ENCODE peak calls at places on chromosomes 2 and 18, in ten cellular contexts. One of them, this sample, is unnamed.

GRCh38 chr2:167438206-167438605 is 549.9 kb downstream of the XIRP2 start:
- DNase-seq in suprapubic skin: no peak
- DNase-seq in NB4: no peak
- DNase-seq in esophagus squamous epithelium: no peak
- DNase-seq in gastrocnemius medialis: no peak
- DNase-seq in adrenal gland: no peak
- DNase-seq in K562: no peak
- DNase-seq in testis: no peak
- DNase-seq in ovary: no peak
- DNase-seq in right lobe of liver: no peak
- DNase-seq in this sample: no peak

GRCh38 chr2:31089645-31090044 is 48.6 kb downstream of the GALNT14 start:
- DNase-seq in gastrocnemius medialis: no peak
- DNase-seq in right lobe of liver: no peak
- DNase-seq in esophagus squamous epithelium: no peak
- DNase-seq in suprapubic skin: no peak
- DNase-seq in adrenal gland: no peak
- DNase-seq in ovary: no peak
- DNase-seq in K562: no peak
- DNase-seq in NB4: no peak
- DNase-seq in testis: no peak
- DNase-seq in this sample: no peak

GRCh38 chr2:227248876-227249275 is 76.2 kb upstream of the MFF start:
- DNase-seq in adrenal gland: no peak
- DNase-seq in right lobe of liver: no peak
- DNase-seq in ovary: no peak
- DNase-seq in suprapubic skin: no peak
- DNase-seq in gastrocnemius medialis: no peak
- DNase-seq in K562: no peak
- DNase-seq in NB4: no peak
- DNase-seq in esophagus squamous epithelium: no peak
- DNase-seq in testis: no peak
- DNase-seq in this sample: no peak

GRCh38 chr2:203135105-203135504 is 103.7 kb upstream of the CYP20A1 start:
- DNase-seq in K562: no peak
- DNase-seq in suprapubic skin: no peak
- DNase-seq in gastrocnemius medialis: no peak
- DNase-seq in right lobe of liver: no peak
- DNase-seq in esophagus squamous epithelium: no peak
- DNase-seq in ovary: no peak
- DNase-seq in NB4: no peak
- DNase-seq in testis: no peak
- DNase-seq in adrenal gland: no peak
- DNase-seq in this sample: no peak

GRCh38 chr2:240463274-240463865 is 27.9 kb downstream of the GPC1 start:
- DNase-seq in NB4: no peak
- DNase-seq in right lobe of liver: peak
- DNase-seq in K562: no peak
- DNase-seq in suprapubic skin: peak
- DNase-seq in adrenal gland: peak
- DNase-seq in esophagus squamous epithelium: no peak
- DNase-seq in ovary: peak
- DNase-seq in testis: peak
- DNase-seq in gastrocnemius medialis: peak
- DNase-seq in this sample: peak

GRCh38 chr2:27596627-27597026 is 13.8 kb downstream of the ZNF512 start:
- DNase-seq in gastrocnemius medialis: no peak
- DNase-seq in suprapubic skin: no peak
- DNase-seq in ovary: no peak
- DNase-seq in right lobe of liver: no peak
- DNase-seq in testis: no peak
- DNase-seq in K562: no peak
- DNase-seq in esophagus squamous epithelium: no peak
- DNase-seq in adrenal gland: no peak
- DNase-seq in NB4: no peak
- DNase-seq in this sample: no peak

GRCh38 chr2:148561389-148561788 is 83.2 kb upstream of the EPC2 start:
- DNase-seq in right lobe of liver: no peak
- DNase-seq in gastrocnemius medialis: no peak
- DNase-seq in esophagus squamous epithelium: no peak
- DNase-seq in K562: no peak
- DNase-seq in testis: no peak
- DNase-seq in suprapubic skin: no peak
- DNase-seq in ovary: no peak
- DNase-seq in adrenal gland: no peak
- DNase-seq in NB4: no peak
- DNase-seq in this sample: no peak

GRCh38 chr2:82089518-82089917 is 1785.0 kb upstream of the LRRTM1 start:
- DNase-seq in NB4: no peak
- DNase-seq in testis: no peak
- DNase-seq in K562: no peak
- DNase-seq in suprapubic skin: no peak
- DNase-seq in esophagus squamous epithelium: no peak
- DNase-seq in ovary: no peak
- DNase-seq in adrenal gland: no peak
- DNase-seq in right lobe of liver: no peak
- DNase-seq in gastrocnemius medialis: no peak
- DNase-seq in this sample: no peak

GRCh38 chr18:70659026-70659726 is 370.3 kb downstream of the SOCS6 start:
- DNase-seq in esophagus squamous epithelium: no peak
- DNase-seq in K562: no peak
- DNase-seq in ovary: no peak
- DNase-seq in NB4: no peak
- DNase-seq in right lobe of liver: no peak
- DNase-seq in testis: no peak
- DNase-seq in suprapubic skin: no peak
- DNase-seq in adrenal gland: no peak
- DNase-seq in gastrocnemius medialis: no peak
- DNase-seq in this sample: no peak

GRCh38 chr2:203983064-203983715 is 46.6 kb downstream of the ICOS start:
- DNase-seq in suprapubic skin: no peak
- DNase-seq in right lobe of liver: no peak
- DNase-seq in ovary: no peak
- DNase-seq in gastrocnemius medialis: no peak
- DNase-seq in K562: no peak
- DNase-seq in adrenal gland: no peak
- DNase-seq in NB4: no peak
- DNase-seq in esophagus squamous epithelium: no peak
- DNase-seq in testis: no peak
- DNase-seq in this sample: no peak

GRCh38 chr2:130824492-130825061 is 12.1 kb upstream of the ARHGEF4 start:
- DNase-seq in NB4: peak
- DNase-seq in testis: no peak
- DNase-seq in adrenal gland: no peak
- DNase-seq in right lobe of liver: no peak
- DNase-seq in suprapubic skin: no peak
- DNase-seq in ovary: no peak
- DNase-seq in esophagus squamous epithelium: no peak
- DNase-seq in K562: no peak
- DNase-seq in gastrocnemius medialis: no peak
- DNase-seq in this sample: no peak

GRCh38 chr2:162297925-162298552 is 20.4 kb downstream of the IFIH1 start:
- DNase-seq in testis: peak
- DNase-seq in gastrocnemius medialis: peak
- DNase-seq in K562: peak
- DNase-seq in ovary: peak
- DNase-seq in right lobe of liver: peak
- DNase-seq in adrenal gland: peak
- DNase-seq in esophagus squamous epithelium: no peak
- DNase-seq in NB4: peak
- DNase-seq in suprapubic skin: no peak
- DNase-seq in this sample: no peak

DNA sequence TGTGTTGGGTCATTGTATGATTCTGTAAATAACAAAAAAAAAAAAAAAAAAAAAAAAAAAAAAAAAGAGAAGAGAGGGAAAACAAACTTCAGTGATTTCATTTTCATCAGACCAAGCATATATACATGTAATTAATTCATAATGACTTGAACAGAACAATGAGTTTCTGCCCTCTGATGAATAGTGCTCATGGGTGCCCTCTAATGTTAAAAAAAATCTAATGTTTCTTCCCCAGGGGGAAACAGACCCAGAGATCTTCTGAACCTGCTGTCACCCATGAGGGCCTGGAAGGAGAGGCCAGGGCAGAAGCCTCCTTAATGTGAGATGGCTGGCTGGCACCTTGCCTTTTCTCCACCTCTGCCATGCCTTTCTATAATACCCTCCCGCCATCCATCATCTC is 289.2 kb downstream of the ZNF521 start:
- DNase-seq in suprapubic skin: no peak
- DNase-seq in esophagus squamous epithelium: no peak
- DNase-seq in adrenal gland: no peak
- DNase-seq in K562: no peak
- DNase-seq in NB4: no peak
- DNase-seq in testis: no peak
- DNase-seq in gastrocnemius medialis: no peak
- DNase-seq in ovary: no peak
- DNase-seq in right lobe of liver: no peak
- DNase-seq in this sample: no peak
- TF ChIP-seq CTCF in suprapubic skin: no peak
- TF ChIP-seq CTCF in esophagus squamous epithelium: no peak
- TF ChIP-seq CTCF in adrenal gland: no peak
- TF ChIP-seq CTCF in K562: peak
- TF ChIP-seq CTCF in NB4: peak
- TF ChIP-seq CTCF in testis: no peak
- TF ChIP-seq CTCF in gastrocnemius medialis: no peak
- TF ChIP-seq CTCF in ovary: no peak
- TF ChIP-seq CTCF in right lobe of liver: no peak
- TF ChIP-seq CTCF in this sample: no peak

GRCh38 chr2:218860950-218861381 is 1.4 kb downstream of the WNT6 start:
- DNase-seq in esophagus squamous epithelium: no peak
- DNase-seq in ovary: peak
- DNase-seq in gastrocnemius medialis: peak
- DNase-seq in NB4: peak
- DNase-seq in right lobe of liver: no peak
- DNase-seq in K562: peak
- DNase-seq in adrenal gland: peak
- DNase-seq in suprapubic skin: peak
- DNase-seq in testis: peak
- DNase-seq in this sample: peak
- TF ChIP-seq POLR2A in esophagus squamous epithelium: no peak
- TF ChIP-seq POLR2A in ovary: no peak
- TF ChIP-seq POLR2A in gastrocnemius medialis: no peak
- TF ChIP-seq POLR2A in NB4: no peak
- TF ChIP-seq POLR2A in right lobe of liver: no peak
- TF ChIP-seq POLR2A in K562: no peak
- TF ChIP-seq POLR2A in adrenal gland: no peak
- TF ChIP-seq POLR2A in suprapubic skin: no peak
- TF ChIP-seq POLR2A in testis: no peak
- TF ChIP-seq POLR2A in this sample: no peak

GRCh38 chr2:126655066-126655465 is 892 bp upstream of the GYPC start:
- DNase-seq in K562: peak
- DNase-seq in right lobe of liver: no peak
- DNase-seq in gastrocnemius medialis: no peak
- DNase-seq in NB4: peak
- DNase-seq in testis: no peak
- DNase-seq in esophagus squamous epithelium: no peak
- DNase-seq in ovary: no peak
- DNase-seq in suprapubic skin: peak
- DNase-seq in adrenal gland: no peak
- DNase-seq in this sample: no peak

GRCh38 chr2:126656311-126657145 is 570 bp downstream of the GYPC start:
- DNase-seq in esophagus squamous epithelium: no peak
- DNase-seq in K562: peak
- DNase-seq in adrenal gland: peak
- DNase-seq in right lobe of liver: no peak
- DNase-seq in gastrocnemius medialis: no peak
- DNase-seq in ovary: peak
- DNase-seq in NB4: peak
- DNase-seq in testis: peak
- DNase-seq in suprapubic skin: peak
- DNase-seq in this sample: peak

GRCh38 chr2:126657146-126657635 is 1.2 kb downstream of the GYPC start:
- DNase-seq in NB4: peak
- DNase-seq in ovary: peak
- DNase-seq in gastrocnemius medialis: peak
- DNase-seq in right lobe of liver: no peak
- DNase-seq in K562: no peak
- DNase-seq in suprapubic skin: peak
- DNase-seq in esophagus squamous epithelium: no peak
- DNase-seq in adrenal gland: peak
- DNase-seq in testis: peak
- DNase-seq in this sample: peak

GRCh38 chr2:126657636-126658315 is 1.8 kb downstream of the GYPC start:
- DNase-seq in K562: peak
- DNase-seq in esophagus squamous epithelium: peak
- DNase-seq in suprapubic skin: peak
- DNase-seq in gastrocnemius medialis: peak
- DNase-seq in right lobe of liver: peak
- DNase-seq in adrenal gland: peak
- DNase-seq in NB4: peak
- DNase-seq in ovary: peak
- DNase-seq in testis: peak
- DNase-seq in this sample: peak

DNA sequence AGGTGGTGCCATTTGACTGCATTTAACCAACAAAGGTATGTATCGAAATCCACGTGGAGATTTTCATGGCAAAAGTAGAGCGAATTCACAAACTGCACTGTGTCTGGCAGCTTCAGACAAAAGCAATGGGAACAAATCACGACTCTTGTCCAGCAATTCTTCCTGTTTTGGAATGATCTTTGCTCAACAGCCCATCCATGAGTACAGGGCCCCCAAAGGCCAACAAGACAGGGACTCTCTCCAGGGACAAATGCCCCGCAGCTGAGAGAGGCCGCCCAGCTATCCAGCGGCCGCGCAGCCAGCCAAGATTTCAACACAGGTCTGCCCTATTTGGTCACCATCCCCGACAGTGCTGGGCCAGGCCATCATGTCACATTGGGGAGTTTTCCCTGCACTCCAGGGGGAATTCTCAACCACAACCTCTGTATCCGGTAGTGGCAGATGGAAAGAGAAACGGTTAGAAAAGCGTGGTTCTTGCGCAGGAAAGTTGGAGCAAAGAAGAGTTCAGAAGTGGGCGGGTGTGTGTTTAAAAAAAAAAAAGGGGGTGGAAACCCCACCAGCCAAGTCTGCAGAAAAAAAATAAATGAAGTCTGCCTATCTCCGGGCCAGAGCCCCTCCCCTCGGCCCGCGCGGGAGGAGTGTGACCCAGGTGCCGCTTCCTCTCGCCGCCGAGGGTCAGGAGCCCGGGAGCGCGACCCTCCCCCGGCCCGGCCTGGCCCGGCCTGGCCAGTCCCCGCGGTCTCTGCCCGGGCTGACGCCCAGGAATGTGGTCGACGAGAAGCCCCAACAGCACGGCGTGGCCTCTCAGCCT is at the start of gene GYPC:
- DNase-seq in suprapubic skin: peak
- DNase-seq in K562: peak
- DNase-seq in right lobe of liver: peak
- DNase-seq in ovary: peak
- DNase-seq in adrenal gland: peak
- DNase-seq in NB4: peak
- DNase-seq in esophagus squamous epithelium: no peak
- DNase-seq in testis: no peak
- DNase-seq in gastrocnemius medialis: peak
- DNase-seq in this sample: peak
- TF ChIP-seq CTCF in suprapubic skin: no peak
- TF ChIP-seq CTCF in K562: no peak
- TF ChIP-seq CTCF in right lobe of liver: no peak
- TF ChIP-seq CTCF in ovary: no peak
- TF ChIP-seq CTCF in adrenal gland: no peak
- TF ChIP-seq CTCF in NB4: no peak
- TF ChIP-seq CTCF in esophagus squamous epithelium: no peak
- TF ChIP-seq CTCF in testis: no peak
- TF ChIP-seq CTCF in gastrocnemius medialis: no peak
- TF ChIP-seq CTCF in this sample: no peak

GRCh38 chr2:64276417-64277095 is 132.3 kb upstream of the PELI1 start:
- DNase-seq in NB4: no peak
- DNase-seq in adrenal gland: no peak
- DNase-seq in right lobe of liver: no peak
- DNase-seq in K562: no peak
- DNase-seq in esophagus squamous epithelium: no peak
- DNase-seq in testis: no peak
- DNase-seq in gastrocnemius medialis: no peak
- DNase-seq in ovary: no peak
- DNase-seq in suprapubic skin: no peak
- DNase-seq in this sample: no peak
- TF ChIP-seq POLR2A in NB4: no peak
- TF ChIP-seq POLR2A in adrenal gland: no peak
- TF ChIP-seq POLR2A in right lobe of liver: no peak
- TF ChIP-seq POLR2A in K562: no peak
- TF ChIP-seq POLR2A in esophagus squamous epithelium: no peak
- TF ChIP-seq POLR2A in testis: no peak
- TF ChIP-seq POLR2A in gastrocnemius medialis: no peak
- TF ChIP-seq POLR2A in ovary: no peak
- TF ChIP-seq POLR2A in suprapubic skin: no peak
- TF ChIP-seq POLR2A in this sample: no peak

This sample was measured in lower leg skin.